ENCODE peak calls at places on chromosome 14, in five cellular contexts. One of them, this sample, is unnamed.
A peak's percentile ranks its signal among the peaks of the same experiment; 100 is the strongest.

GRCh38 chr14:55129428-55130193 is 559 bp downstream of the LGALS3 start:
- DNase-seq in AG10803: peak; percentile 71
- DNase-seq in thyroid gland: peak; percentile 61
- DNase-seq in endodermal cell: peak; percentile 83
- DNase-seq in right lobe of liver: peak; percentile 71
- DNase-seq in this sample: peak; percentile 91

GRCh38 chr14:51398898-51399297 is 158.9 kb downstream of the TMX1 start:
- DNase-seq in AG10803: peak; percentile 72
- DNase-seq in right lobe of liver: no peak
- DNase-seq in endodermal cell: no peak
- DNase-seq in thyroid gland: no peak
- DNase-seq in this sample: no peak

GRCh38 chr14:52798826-52799225 is 7.4 kb upstream of the GNPNAT1 start:
- DNase-seq in endodermal cell: no peak
- DNase-seq in right lobe of liver: no peak
- DNase-seq in thyroid gland: no peak
- DNase-seq in AG10803: no peak
- DNase-seq in this sample: no peak

GRCh38 chr14:84445486-84445885 is 1084.5 kb upstream of the FLRT2 start:
- DNase-seq in endodermal cell: no peak
- DNase-seq in thyroid gland: no peak
- DNase-seq in AG10803: no peak
- DNase-seq in right lobe of liver: no peak
- DNase-seq in this sample: no peak

GRCh38 chr14:87156878-87157277 is 836.1 kb downstream of the GALC start:
- DNase-seq in endodermal cell: peak; percentile 66
- DNase-seq in thyroid gland: no peak
- DNase-seq in AG10803: no peak
- DNase-seq in right lobe of liver: no peak
- DNase-seq in this sample: no peak

GRCh38 chr14:88975926-88976325 is 151.5 kb downstream of the TTC8 start:
- DNase-seq in thyroid gland: no peak
- DNase-seq in AG10803: no peak
- DNase-seq in right lobe of liver: no peak
- DNase-seq in endodermal cell: no peak
- DNase-seq in this sample: no peak

GRCh38 chr14:92495041-92495440 is 18.5 kb upstream of the RIN3 start:
- DNase-seq in right lobe of liver: no peak
- DNase-seq in thyroid gland: no peak
- DNase-seq in AG10803: peak; percentile 47
- DNase-seq in endodermal cell: peak; percentile 43
- DNase-seq in this sample: no peak

GRCh38 chr14:22977684-22978486 is 4.5 kb downstream of the AJUBA start:
- DNase-seq in endodermal cell: peak; percentile 95
- DNase-seq in thyroid gland: peak; percentile 90
- DNase-seq in AG10803: peak; percentile 90
- DNase-seq in right lobe of liver: peak; percentile 88
- DNase-seq in this sample: no peak

GRCh38 chr14:104650057-104650980 is 39.1 kb upstream of the INF2 start:
- DNase-seq in endodermal cell: peak; percentile 93
- DNase-seq in right lobe of liver: peak; percentile 74
- DNase-seq in AG10803: peak; percentile 28
- DNase-seq in thyroid gland: peak; percentile 55
- DNase-seq in this sample: peak; percentile 75

GRCh38 chr14:105292810-105293711 is 7.7 kb downstream of the BRF1 start:
- DNase-seq in thyroid gland: no peak
- DNase-seq in endodermal cell: peak; percentile 34
- DNase-seq in right lobe of liver: no peak
- DNase-seq in AG10803: no peak
- DNase-seq in this sample: no peak

GRCh38 chr14:104889374-104889755 is 24.3 kb downstream of the CEP170B start:
- DNase-seq in AG10803: no peak
- DNase-seq in endodermal cell: peak; percentile 42
- DNase-seq in thyroid gland: no peak
- DNase-seq in right lobe of liver: no peak
- DNase-seq in this sample: peak; percentile 88

GRCh38 chr14:97976861-97977260 is 1179.7 kb downstream of the VRK1 start:
- DNase-seq in endodermal cell: no peak
- DNase-seq in AG10803: peak; percentile 1
- DNase-seq in right lobe of liver: no peak
- DNase-seq in thyroid gland: peak; percentile 29
- DNase-seq in this sample: no peak

GRCh38 chr14:100309028-100309718 is 2.9 kb upstream of the SLC25A29 start:
- DNase-seq in endodermal cell: no peak
- DNase-seq in AG10803: no peak
- DNase-seq in right lobe of liver: no peak
- DNase-seq in thyroid gland: no peak
- DNase-seq in this sample: no peak

GRCh38 chr14:90193925-90194324 is 62.4 kb upstream of the PSMC1 start:
- DNase-seq in thyroid gland: no peak
- DNase-seq in endodermal cell: peak; percentile 80
- DNase-seq in AG10803: no peak
- DNase-seq in right lobe of liver: no peak
- DNase-seq in this sample: no peak

GRCh38 chr14:51236314-51236713 is 3.7 kb upstream of the TMX1 start:
- DNase-seq in endodermal cell: no peak
- DNase-seq in thyroid gland: no peak
- DNase-seq in AG10803: no peak
- DNase-seq in right lobe of liver: no peak
- DNase-seq in this sample: no peak

GRCh38 chr14:95524706-95525512 is 8.5 kb upstream of the SYNE3 start:
- DNase-seq in AG10803: peak; percentile 33
- DNase-seq in right lobe of liver: peak; percentile 76
- DNase-seq in thyroid gland: no peak
- DNase-seq in endodermal cell: no peak
- DNase-seq in this sample: no peak

GRCh38 chr14:65287264-65288131 is 125.0 kb upstream of the FUT8 start:
- DNase-seq in endodermal cell: peak; percentile 57
- DNase-seq in thyroid gland: no peak
- DNase-seq in AG10803: no peak
- DNase-seq in right lobe of liver: no peak
- DNase-seq in this sample: no peak

GRCh38 chr14:88792572-88793258 is at the start of gene EML5:
- DNase-seq in endodermal cell: peak; percentile 92
- DNase-seq in AG10803: peak; percentile 47
- DNase-seq in thyroid gland: peak; percentile 93
- DNase-seq in right lobe of liver: peak; percentile 90
- DNase-seq in this sample: peak; percentile 93

GRCh38 chr14:58722433-58722832 is 84.7 kb downstream of the DACT1 start:
- DNase-seq in endodermal cell: no peak
- DNase-seq in thyroid gland: no peak
- DNase-seq in AG10803: no peak
- DNase-seq in right lobe of liver: no peak
- DNase-seq in this sample: no peak

GRCh38 chr14:74988131-74988530 is 14.6 kb upstream of the EIF2B2 start:
- DNase-seq in AG10803: peak; percentile 55
- DNase-seq in endodermal cell: no peak
- DNase-seq in thyroid gland: no peak
- DNase-seq in right lobe of liver: no peak
- DNase-seq in this sample: no peak

GRCh38 chr14:34843011-34843554 is 32.1 kb downstream of the BAZ1A start:
- DNase-seq in thyroid gland: no peak
- DNase-seq in endodermal cell: peak; percentile 44
- DNase-seq in right lobe of liver: no peak
- DNase-seq in AG10803: peak; percentile 68
- DNase-seq in this sample: no peak

GRCh38 chr14:102280376-102280962 is 24.5 kb downstream of the MOK start:
- DNase-seq in right lobe of liver: no peak
- DNase-seq in AG10803: peak; percentile 99
- DNase-seq in thyroid gland: no peak
- DNase-seq in endodermal cell: no peak
- DNase-seq in this sample: no peak

GRCh38 chr14:102630405-102630804 is 38.0 kb downstream of the RCOR1 start:
- DNase-seq in endodermal cell: no peak
- DNase-seq in AG10803: no peak
- DNase-seq in right lobe of liver: no peak
- DNase-seq in thyroid gland: no peak
- DNase-seq in this sample: no peak

GRCh38 chr14:94158239-94158888 is 15.8 kb upstream of the PPP4R4 start:
- DNase-seq in endodermal cell: no peak
- DNase-seq in right lobe of liver: no peak
- DNase-seq in thyroid gland: no peak
- DNase-seq in AG10803: no peak
- DNase-seq in this sample: no peak

GRCh38 chr14:90384543-90384911 is 12.3 kb upstream of the CALM1 start:
- DNase-seq in thyroid gland: no peak
- DNase-seq in AG10803: peak; percentile 29
- DNase-seq in right lobe of liver: no peak
- DNase-seq in endodermal cell: no peak
- DNase-seq in this sample: no peak

GRCh38 chr14:75875958-75876357 is 105.8 kb downstream of the TGFB3 start:
- DNase-seq in endodermal cell: no peak
- DNase-seq in thyroid gland: no peak
- DNase-seq in right lobe of liver: no peak
- DNase-seq in AG10803: no peak
- DNase-seq in this sample: no peak

GRCh38 chr14:52111583-52111982 is 42.7 kb upstream of the NID2 start:
- DNase-seq in AG10803: peak; percentile 29
- DNase-seq in thyroid gland: no peak
- DNase-seq in right lobe of liver: no peak
- DNase-seq in endodermal cell: no peak
- DNase-seq in this sample: no peak

GRCh38 chr14:24818054-24818822 is 184.2 kb upstream of the GZMB start:
- DNase-seq in right lobe of liver: peak; percentile 65
- DNase-seq in thyroid gland: peak; percentile 77
- DNase-seq in endodermal cell: no peak
- DNase-seq in AG10803: no peak
- DNase-seq in this sample: no peak

DNA sequence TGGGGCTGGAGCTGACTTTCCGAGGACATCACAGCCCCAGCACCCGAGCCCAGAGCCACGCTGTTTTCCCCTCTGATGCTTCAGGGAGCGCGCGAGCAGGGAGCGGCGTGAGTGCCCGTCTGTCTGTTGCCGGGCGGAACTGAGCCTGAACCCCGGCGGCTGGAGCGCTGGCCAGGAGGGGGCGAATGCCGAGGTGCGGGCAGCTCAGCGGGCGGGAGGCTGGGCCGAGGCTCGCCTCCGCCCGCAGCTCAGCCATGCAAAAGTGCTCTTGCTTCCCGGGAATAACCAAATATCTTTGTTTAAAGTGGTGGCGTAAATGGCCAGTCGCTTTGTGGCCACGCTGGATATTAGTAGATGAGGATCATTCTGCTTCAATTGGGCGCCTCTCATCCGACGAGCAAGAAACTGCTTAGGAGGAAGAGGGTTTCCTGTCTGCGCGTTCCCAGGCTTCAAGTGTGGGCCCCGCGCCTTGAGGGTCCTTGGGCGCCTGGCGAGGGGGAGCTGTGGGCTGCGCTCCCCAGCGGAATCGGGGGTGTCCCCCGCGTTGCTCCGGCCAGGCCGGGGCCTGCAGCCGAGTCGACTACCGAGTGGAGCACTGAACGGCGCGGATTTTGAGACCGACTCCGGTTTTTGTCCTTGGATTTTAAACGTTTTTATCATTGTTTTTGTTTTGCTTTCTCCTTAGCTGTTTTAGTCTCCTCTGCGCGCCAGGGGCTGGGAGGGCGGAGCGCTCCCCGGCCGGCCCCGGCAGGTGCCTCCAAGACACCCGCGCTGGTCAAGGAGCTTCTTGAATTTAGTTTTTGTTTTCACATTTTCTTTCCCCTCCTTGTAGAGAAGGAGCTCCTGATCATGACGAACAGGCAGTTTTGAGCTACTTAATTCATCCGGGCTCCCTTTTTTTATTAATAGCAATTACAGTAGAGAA is 831 bp upstream of the NKX2-1 start:
- DNase-seq in endodermal cell: peak; percentile 89
- DNase-seq in thyroid gland: peak; percentile 71
- DNase-seq in AG10803: peak; percentile 14
- DNase-seq in right lobe of liver: no peak
- DNase-seq in this sample: no peak
- TF ChIP-seq CTCF in endodermal cell: peak; percentile 63
- TF ChIP-seq CTCF in thyroid gland: no peak
- TF ChIP-seq CTCF in AG10803: no peak
- TF ChIP-seq CTCF in right lobe of liver: peak; percentile 14
- TF ChIP-seq CTCF in this sample: peak; percentile 52

DNA sequence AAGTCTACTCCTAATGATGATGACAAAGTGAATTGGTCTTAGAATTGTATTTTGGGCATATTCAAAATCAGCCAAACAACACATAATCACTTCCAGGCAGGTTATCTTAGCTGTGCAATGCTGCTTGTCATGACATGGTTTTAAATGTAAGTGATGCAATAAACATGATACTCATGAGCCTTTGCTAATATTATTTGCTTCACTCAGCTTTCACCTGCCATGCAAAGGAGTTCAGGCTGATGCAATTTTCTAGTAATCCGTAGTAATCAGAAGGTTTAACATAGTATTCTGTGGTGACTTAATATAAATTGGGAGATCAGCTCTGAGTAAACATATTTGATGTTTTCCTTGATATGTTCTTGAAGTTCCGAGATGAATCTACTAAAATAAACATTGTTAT is 29.1 kb downstream of the TMEM260 start:
- DNase-seq in right lobe of liver: no peak
- DNase-seq in thyroid gland: no peak
- DNase-seq in AG10803: peak; percentile 1
- DNase-seq in endodermal cell: no peak
- DNase-seq in this sample: no peak
- TF ChIP-seq CTCF in right lobe of liver: no peak
- TF ChIP-seq CTCF in thyroid gland: no peak
- TF ChIP-seq CTCF in AG10803: no peak
- TF ChIP-seq CTCF in endodermal cell: no peak
- TF ChIP-seq CTCF in this sample: no peak

GRCh38 chr14:49633650-49634546 is 1.1 kb downstream of the DNAAF2 start:
- DNase-seq in thyroid gland: peak; percentile 95
- DNase-seq in right lobe of liver: peak; percentile 95
- DNase-seq in endodermal cell: peak; percentile 98
- DNase-seq in AG10803: peak; percentile 93
- DNase-seq in this sample: peak; percentile 98

GRCh38 chr14:49637534-49638078 is 2.6 kb upstream of the DNAAF2 start:
- DNase-seq in AG10803: no peak
- DNase-seq in endodermal cell: no peak
- DNase-seq in right lobe of liver: no peak
- DNase-seq in thyroid gland: no peak
- DNase-seq in this sample: no peak

GRCh38 chr14:49636866-49637265 is 1.8 kb upstream of the DNAAF2 start:
- DNase-seq in endodermal cell: no peak
- DNase-seq in AG10803: no peak
- DNase-seq in right lobe of liver: no peak
- DNase-seq in thyroid gland: no peak
- DNase-seq in this sample: no peak

GRCh38 chr14:49634547-49635334 is at the start of gene DNAAF2:
- DNase-seq in thyroid gland: peak; percentile 64
- DNase-seq in AG10803: peak; percentile 73
- DNase-seq in endodermal cell: peak; percentile 82
- DNase-seq in right lobe of liver: peak; percentile 74
- DNase-seq in this sample: no peak
- TF ChIP-seq CTCF in thyroid gland: no peak
- TF ChIP-seq CTCF in AG10803: no peak
- TF ChIP-seq CTCF in endodermal cell: no peak
- TF ChIP-seq CTCF in right lobe of liver: no peak
- TF ChIP-seq CTCF in this sample: peak; percentile 68

DNA sequence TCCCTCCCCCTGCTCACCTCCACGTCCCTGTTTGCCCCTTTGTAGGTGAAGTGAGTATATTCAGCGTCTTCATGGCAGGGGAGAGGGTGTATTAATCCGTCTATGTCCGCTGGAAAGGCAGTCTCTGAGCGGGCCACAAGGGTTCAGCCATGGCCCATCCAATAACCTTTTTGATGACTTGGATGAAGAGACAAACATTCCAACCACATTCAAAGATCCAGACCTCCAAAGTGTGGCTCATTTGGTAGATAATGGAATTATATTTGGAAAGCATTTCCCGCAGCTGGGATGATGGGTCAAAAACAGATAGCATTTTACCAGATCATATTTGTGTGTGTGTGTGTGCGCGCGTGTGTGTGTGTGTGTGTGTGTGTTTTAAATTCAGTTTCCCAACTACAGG is 345.9 kb downstream of the DPF3 start:
- DNase-seq in endodermal cell: peak; percentile 23
- DNase-seq in right lobe of liver: no peak
- DNase-seq in thyroid gland: no peak
- DNase-seq in AG10803: no peak
- DNase-seq in this sample: no peak
- TF ChIP-seq CTCF in endodermal cell: no peak
- TF ChIP-seq CTCF in right lobe of liver: no peak
- TF ChIP-seq CTCF in thyroid gland: no peak
- TF ChIP-seq CTCF in AG10803: no peak
- TF ChIP-seq CTCF in this sample: no peak

This sample was measured in chondrocyte.